ENCODE peak calls at places on chromosomes 6 and 20, in four cellular contexts. S is psoas muscle, Y is adipocyte, P is right cardiac atrium. F is an unnamed sample. For H3K4me1, the result is how much of the 10 kb centered on the place peaks cover.

GRCh38 chr6:139240161-139241010 is 51.4 kb downstream of the TXLNB start:
- DNase-seq in S (no peak), P (no peak), Y (peak), F (peak)

GRCh38 chr6:35139924-35140524 is 1.1 kb downstream of the TCP11 start:
- DNase-seq in P (peak), Y (peak), S (peak), F (peak)

GRCh38 chr6:136244061-136244616 is 6.0 kb downstream of the MTFR2 start:
- DNase-seq in S (no peak), Y (peak), P (no peak), F (no peak)

GRCh38 chr6:14272111-14273085 is 154.8 kb downstream of the CD83 start:
- DNase-seq in Y (no peak), S (no peak), P (no peak), F (no peak)

GRCh38 chr6:165917576-165917975 is 250.1 kb downstream of the TBXT start:
- DNase-seq in P (no peak), S (no peak), Y (no peak), F (no peak)

GRCh38 chr6:86276056-86276455 is 633.4 kb upstream of the SYNCRIP start:
- DNase-seq in P (no peak), Y (no peak), S (no peak), F (no peak)

GRCh38 chr20:40359127-40359892 is 329.7 kb downstream of the MAFB start:
- DNase-seq in Y (no peak), P (no peak), S (no peak), F (no peak)

GRCh38 chr6:8335896-8336295 is 99.4 kb downstream of the SLC35B3 start:
- DNase-seq in Y (no peak), P (no peak), S (no peak), F (no peak)

GRCh38 chr20:7601431-7601830 is 338.8 kb downstream of the HAO1 start:
- DNase-seq in P (no peak), Y (no peak), S (no peak), F (no peak)

GRCh38 chr6:44431118-44431725 is 43.7 kb downstream of the CDC5L start:
- DNase-seq in P (no peak), Y (peak), S (no peak), F (peak)

GRCh38 chr6:82364087-82365010 is 732 bp downstream of the TPBG start:
- DNase-seq in S (peak), P (peak), Y (peak), F (peak)

GRCh38 chr6:131819507-131820228 is 11.8 kb downstream of the ENPP1 start:
- DNase-seq in P (no peak), S (no peak), Y (peak), F (no peak)

GRCh38 chr20:50794846-50795634 is at the start of gene BCAS4:
- DNase-seq in P (peak), Y (peak), S (peak), F (peak)

GRCh38 chr6:148760568-148761531 is 14.0 kb downstream of the UST start:
- DNase-seq in Y (peak), P (peak), S (peak), F (peak)

GRCh38 chr6:165850434-165851019 is 187.5 kb upstream of the PDE10A start:
- DNase-seq in S (peak), P (peak), Y (peak), F (no peak)

GRCh38 chr6:28945360-28945759 is 21.6 kb upstream of the TRIM27 start:
- DNase-seq in S (no peak), P (no peak), Y (no peak), F (no peak)

GRCh38 chr6:3918474-3918873 is 69.3 kb downstream of the FAM50B start:
- DNase-seq in S (no peak), P (no peak), Y (no peak), F (no peak)

GRCh38 chr20:63315982-63316491 is 23.1 kb downstream of the COL20A1 start:
- DNase-seq in S (peak), P (no peak), Y (no peak), F (no peak)

GRCh38 chr20:45229264-45230056 is 8.3 kb downstream of the SEMG2 start:
- DNase-seq in S (no peak), Y (no peak), P (no peak), F (peak)

GRCh38 chr6:3341467-3341866 is 82.7 kb downstream of the PSMG4 start:
- DNase-seq in Y (peak), S (peak), P (peak), F (no peak)

GRCh38 chr6:33742092-33742491 is 4.6 kb downstream of the IP6K3 start:
- DNase-seq in S (peak), P (no peak), Y (no peak), F (no peak)

GRCh38 chr20:49490689-49491088 is 8.2 kb upstream of the KCNB1 start:
- DNase-seq in S (no peak), P (no peak), Y (no peak), F (no peak)

GRCh38 chr6:143111443-143111842 is 50.8 kb downstream of the AIG1 start:
- DNase-seq in P (no peak), Y (no peak), S (no peak), F (no peak)

GRCh38 chr20:914727-915498 is 1.2 kb downstream of the ANGPT4 start:
- DNase-seq in Y (no peak), P (no peak), S (no peak), F (no peak)

GRCh38 chr6:73062121-73062520 is 163.2 kb downstream of the KHDC1L start:
- DNase-seq in Y (peak), S (no peak), P (no peak), F (no peak)

GRCh38 chr6:4732691-4733315 is 43.4 kb upstream of the CDYL start:
- DNase-seq in S (peak), P (peak), Y (peak), F (peak)

GRCh38 chr20:46640536-46641311 is 10.5 kb downstream of the SLC13A3 start:
- DNase-seq in S (no peak), Y (no peak), P (no peak), F (no peak)

GRCh38 chr6:75946146-75946831 is 126.2 kb downstream of the IMPG1 start:
- DNase-seq in S (no peak), Y (no peak), P (no peak), F (no peak)

GRCh38 chr6:93407186-93407585 is 12.2 kb downstream of the EPHA7 start:
- DNase-seq in Y (no peak), P (no peak), S (no peak), F (no peak)

GRCh38 chr6:24415753-24416152 is 13.0 kb downstream of the MRS2 start:
- DNase-seq in S (no peak), Y (no peak), P (no peak), F (no peak)

GRCh38 chr6:56399672-56400263 is 152.4 kb upstream of the COL21A1 start:
- DNase-seq in Y (no peak), S (no peak), P (no peak), F (no peak)

GRCh38 chr6:157285422-157285779 is 37.9 kb downstream of the TMEM242 start:
- DNase-seq in S (no peak), P (no peak), Y (no peak), F (no peak)

GRCh38 chr6:16514249-16514648 is 247.0 kb downstream of the ATXN1 start:
- DNase-seq in P (no peak), Y (peak), S (no peak), F (peak)

GRCh38 chr6:26056583-26057350 is 30.5 kb upstream of the HFE start:
- DNase-seq in S (no peak), P (no peak), Y (peak), F (no peak)

GRCh38 chr6:20370801-20371200 is 30.9 kb upstream of the E2F3 start:
- DNase-seq in Y (no peak), S (no peak), P (no peak), F (no peak)

GRCh38 chr6:46808806-46809205 is 15.6 kb downstream of the MEP1A start:
- DNase-seq in S (no peak), Y (no peak), P (no peak), F (no peak)

GRCh38 chr6:31560697-31561058 is 11.4 kb upstream of the LTA start:
- DNase-seq in P (no peak), S (no peak), Y (no peak), F (no peak)
- H3K4me1 ChIP-seq in P (under half), S (under half), Y (under half), F (under half)

GRCh38 chr6:37059344-37060194 is 54.1 kb downstream of the FGD2 start:
- DNase-seq in P (peak), S (peak), Y (peak), F (peak)
- H3K4me3 ChIP-seq in P (no peak), S (no peak), Y (peak), F (peak)

DNA sequence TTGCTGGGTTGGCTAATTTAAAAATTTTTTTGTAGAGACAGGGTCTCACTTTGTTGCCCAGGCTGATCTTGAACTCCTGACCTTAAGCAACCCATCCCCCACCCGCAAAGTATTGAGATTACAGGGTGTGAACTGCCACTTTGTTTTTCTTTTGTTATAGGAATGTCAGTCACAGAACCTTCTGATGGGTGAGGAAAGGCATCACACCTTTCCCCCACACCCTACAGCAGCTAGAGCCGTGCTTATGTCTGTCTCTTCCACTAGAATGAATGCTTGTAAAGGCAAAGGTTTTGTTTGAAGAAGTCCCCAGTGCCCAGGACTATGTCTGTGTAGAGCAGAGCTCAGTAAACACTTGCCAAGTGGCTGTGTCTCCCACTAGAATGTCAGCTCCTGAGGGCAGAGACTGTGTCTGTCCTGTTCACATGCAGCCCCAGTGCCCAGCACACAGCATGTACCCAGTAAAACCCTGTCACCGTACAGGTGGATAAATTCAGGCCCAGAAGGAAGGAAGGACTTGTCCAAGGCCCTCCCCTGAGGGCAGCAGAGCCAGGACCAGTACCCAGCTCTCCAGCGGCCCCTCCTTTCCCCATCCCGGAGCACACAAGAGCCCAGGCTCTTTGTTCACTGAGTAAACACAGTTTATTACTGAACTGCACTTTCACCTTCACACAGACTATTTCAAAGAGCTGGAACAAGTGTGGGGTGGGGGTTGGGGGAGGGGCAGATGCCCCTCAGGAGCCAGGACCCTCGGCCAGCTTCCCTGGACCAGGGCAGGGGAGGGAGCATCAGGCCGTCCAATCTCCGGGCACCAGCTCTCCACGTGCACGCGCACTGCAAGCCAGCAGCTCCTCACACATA is 26.4 kb downstream of the COX4I2 start:
- DNase-seq in Y (no peak), P (no peak), S (no peak), F (peak)
- H3K4me1 ChIP-seq in Y (half or more), P (under half), S (under half), F (under half)

DNA sequence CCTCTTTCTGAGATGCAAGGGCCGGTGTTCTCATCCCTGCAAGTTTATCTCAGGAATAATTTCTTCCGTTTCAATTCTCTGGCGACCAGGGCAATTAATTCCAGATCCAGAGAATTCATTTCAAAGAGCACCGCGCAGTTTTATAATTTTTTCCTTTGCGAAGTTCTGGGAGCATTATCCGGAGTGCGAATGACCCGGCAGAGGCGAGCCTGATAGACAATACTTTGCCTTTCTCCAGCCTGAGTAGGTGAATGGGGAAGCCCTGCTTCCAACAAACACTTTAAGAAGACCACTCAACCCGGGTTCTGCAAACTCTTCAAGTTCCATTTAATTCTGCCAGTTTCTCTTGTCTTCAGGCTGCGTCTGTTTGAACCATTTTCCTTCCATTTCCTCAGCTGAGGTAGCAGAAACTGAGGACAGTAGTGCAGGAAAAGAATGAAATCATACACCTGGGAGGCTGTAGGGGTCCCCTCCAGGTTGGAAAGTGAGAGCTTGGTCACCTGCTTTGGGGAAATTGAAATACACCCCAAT is 974 bp downstream of the VGLL2 start:
- DNase-seq in Y (no peak), S (no peak), P (no peak), F (no peak)
- H3K4me3 ChIP-seq in Y (peak), S (peak), P (peak), F (no peak)

DNA sequence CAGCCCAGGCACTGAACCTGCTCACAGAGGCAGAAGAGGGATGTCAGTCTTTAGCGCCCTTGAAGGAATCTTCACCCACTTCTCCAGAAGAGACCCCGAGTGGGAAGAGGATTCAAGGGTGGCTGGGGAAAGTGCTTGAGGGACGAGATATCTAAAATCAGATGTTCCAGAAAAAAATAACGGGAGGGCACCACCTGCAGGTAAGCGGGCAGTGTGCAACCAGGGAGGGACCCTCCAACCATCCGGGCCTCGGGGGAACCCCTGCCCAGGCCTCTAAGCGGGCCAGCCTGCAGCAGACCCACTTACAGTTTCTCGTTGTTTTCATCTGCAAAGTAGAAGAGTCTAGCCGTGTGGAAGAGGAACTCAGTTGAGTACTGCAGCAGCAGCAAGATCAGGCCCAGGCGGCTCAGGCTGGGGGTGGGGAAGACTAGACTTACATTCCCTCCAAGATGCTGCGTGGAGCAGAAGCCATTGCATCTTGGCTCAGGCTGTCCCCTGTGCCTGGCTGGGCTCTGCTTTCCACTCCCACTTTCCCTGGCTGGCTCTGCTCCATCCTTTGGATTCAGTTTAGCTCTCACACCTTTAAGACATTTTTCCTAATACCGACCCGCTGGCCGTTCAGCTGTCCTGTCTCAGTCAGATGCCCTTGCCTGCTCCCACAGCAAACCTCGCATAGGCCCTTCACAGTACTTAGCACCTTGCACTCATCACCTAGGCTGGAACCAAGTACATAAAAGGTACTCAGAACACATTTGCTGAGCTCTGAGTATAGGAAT is 70.9 kb downstream of the TRAM2 start:
- DNase-seq in S (no peak), P (no peak), Y (no peak), F (no peak)
- H3K4me1 ChIP-seq in S (under half), P (under half), Y (half or more), F (half or more)

DNA sequence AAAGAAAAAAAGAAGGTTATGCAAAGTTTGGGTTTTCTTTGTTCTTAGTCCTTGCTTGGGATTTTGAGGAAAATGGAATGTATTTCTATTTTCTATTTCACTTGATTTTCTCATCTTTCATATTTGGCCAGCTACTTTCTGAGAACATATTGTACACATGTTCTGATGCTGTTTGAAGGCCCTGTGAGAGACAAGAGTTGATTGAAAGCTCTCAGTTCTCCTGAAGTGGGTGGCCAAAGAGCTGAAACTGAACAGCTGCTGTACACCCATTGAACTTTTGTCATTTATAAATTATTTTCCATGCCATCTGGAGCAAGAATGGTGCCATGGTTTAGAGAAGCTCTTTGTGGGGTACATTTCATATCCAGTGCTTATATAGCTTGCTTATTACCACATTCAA is 298.3 kb downstream of the PRL start:
- DNase-seq in P (no peak), Y (no peak), S (no peak), F (no peak)
- H3K4me3 ChIP-seq in P (no peak), Y (no peak), S (no peak), F (no peak)

DNA sequence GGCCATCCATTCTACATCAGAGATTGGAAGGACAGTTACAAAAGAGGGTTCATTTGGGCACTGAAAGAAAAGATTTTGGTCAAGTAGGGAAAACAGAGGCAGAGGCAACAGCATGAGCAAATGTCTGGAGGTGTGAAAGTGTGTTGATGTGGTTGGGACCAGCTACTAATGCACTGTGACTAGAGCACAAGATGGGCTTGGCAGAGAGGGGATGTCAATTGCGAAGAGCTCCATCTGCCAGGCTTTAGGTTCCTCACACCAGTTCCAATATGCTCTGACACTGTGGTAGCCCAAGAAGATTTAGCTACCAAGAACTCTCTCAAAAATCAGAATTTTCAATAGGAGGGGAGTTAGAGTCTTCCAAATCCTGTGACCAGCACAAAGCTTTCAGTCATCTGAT is 42.1 kb downstream of the TRAF3IP2 start:
- DNase-seq in S (no peak), Y (no peak), P (no peak), F (no peak)
- H3K4me1 ChIP-seq in S (half or more), Y (half or more), P (under half), F (under half)

F was measured in SJSA1.